ENCODE peak calls at places on chromosomes 6 and 20, in ten cellular contexts. V is IMR-90, X is neural progenitor cell, R is fibroblast of lung, L is astrocyte, E is mesendoderm, U is HCT116, S is endodermal cell, D is PC-3, A is NT2/D1. K is an unnamed sample.

GRCh38 chr20:16581241-16581640 is 8.0 kb upstream of the KIF16B start:
- DNase-seq in U (no peak), E (no peak), D (no peak), R (no peak), A (no peak), S (no peak), L (no peak), V (no peak), X (no peak), K (no peak)

GRCh38 chr6:169635345-169635744 is 66.5 kb downstream of the WDR27 start:
- DNase-seq in E (no peak), A (no peak), U (no peak), V (no peak), X (no peak), R (no peak), D (no peak), L (no peak), S (no peak), K (no peak)

GRCh38 chr6:1940381-1940780 is 305.0 kb downstream of the GMDS start:
- DNase-seq in V (no peak), D (no peak), X (no peak), U (no peak), A (no peak), R (peak; percentile 20), L (peak; percentile 6), S (no peak), E (no peak), K (no peak)

GRCh38 chr6:10014561-10014960 is 400.3 kb downstream of the TFAP2A start:
- DNase-seq in E (no peak), U (no peak), X (peak; percentile 15), S (no peak), L (peak; percentile 24), A (no peak), R (peak; percentile 26), V (peak; percentile 21), D (no peak), K (no peak)

GRCh38 chr20:35467339-35468224 is 12.2 kb downstream of the CEP250 start:
- DNase-seq in L (peak; percentile 73), X (peak; percentile 41), V (peak; percentile 64), E (peak; percentile 54), S (no peak), D (peak; percentile 72), R (peak; percentile 77), A (no peak), U (peak; percentile 21), K (no peak)

GRCh38 chr20:51366155-51366886 is 176.2 kb downstream of the NFATC2 start:
- DNase-seq in U (peak; percentile 37), E (peak; percentile 51), X (no peak), D (peak; percentile 94), L (peak; percentile 100), S (no peak), V (peak; percentile 100), R (peak; percentile 100), A (peak; percentile 48), K (no peak)

GRCh38 chr6:149362289-149362688 is 37.8 kb upstream of the SUMO4 start:
- DNase-seq in D (peak; percentile 27), U (no peak), R (no peak), E (no peak), S (no peak), X (no peak), V (no peak), A (no peak), L (no peak), K (no peak)

GRCh38 chr6:105836889-105837288 is 249.2 kb upstream of the PRDM1 start:
- DNase-seq in V (peak; percentile 31), D (peak; percentile 52), S (no peak), R (no peak), A (no peak), U (no peak), E (no peak), X (no peak), L (no peak), K (no peak)

GRCh38 chr20:62832951-62833391 is 16.1 kb downstream of the COL9A3 start:
- DNase-seq in R (no peak), V (no peak), L (no peak), D (no peak), E (no peak), X (no peak), A (no peak), U (no peak), S (peak; percentile 52), K (no peak)

GRCh38 chr20:8166730-8167129 is 34.7 kb downstream of the PLCB1 start:
- DNase-seq in E (no peak), A (no peak), V (no peak), X (no peak), S (no peak), U (no peak), R (no peak), L (no peak), D (no peak), K (no peak)

GRCh38 chr6:150711584-150712501 is 112.2 kb downstream of the PLEKHG1 start:
- DNase-seq in R (no peak), A (no peak), S (no peak), V (no peak), X (no peak), U (no peak), D (no peak), L (no peak), E (no peak), K (no peak)

GRCh38 chr6:109006818-109007217 is 87.8 kb downstream of the SESN1 start:
- DNase-seq in E (no peak), U (no peak), A (no peak), R (no peak), L (no peak), X (no peak), S (no peak), D (no peak), V (no peak), K (no peak)

GRCh38 chr6:28643017-28643740 is 117.5 kb downstream of the GPX5 start:
- DNase-seq in L (peak; percentile 71), R (peak; percentile 81), A (peak; percentile 54), X (peak; percentile 62), D (peak; percentile 74), U (peak; percentile 88), E (peak; percentile 97), S (peak; percentile 90), V (peak; percentile 78), K (peak; percentile 88)

GRCh38 chr6:129050086-129050485 is 167.1 kb downstream of the LAMA2 start:
- DNase-seq in E (peak; percentile 57), R (peak; percentile 34), X (no peak), L (peak; percentile 23), D (peak; percentile 36), A (no peak), V (peak; percentile 32), U (no peak), S (peak; percentile 40), K (no peak)

GRCh38 chr20:53677447-53678314 is 84.0 kb upstream of the ZNF217 start:
- DNase-seq in U (no peak), D (no peak), S (peak; percentile 71), E (peak; percentile 73), A (peak; percentile 25), V (peak; percentile 46), R (peak; percentile 56), L (peak; percentile 49), X (peak; percentile 39), K (no peak)

DNA sequence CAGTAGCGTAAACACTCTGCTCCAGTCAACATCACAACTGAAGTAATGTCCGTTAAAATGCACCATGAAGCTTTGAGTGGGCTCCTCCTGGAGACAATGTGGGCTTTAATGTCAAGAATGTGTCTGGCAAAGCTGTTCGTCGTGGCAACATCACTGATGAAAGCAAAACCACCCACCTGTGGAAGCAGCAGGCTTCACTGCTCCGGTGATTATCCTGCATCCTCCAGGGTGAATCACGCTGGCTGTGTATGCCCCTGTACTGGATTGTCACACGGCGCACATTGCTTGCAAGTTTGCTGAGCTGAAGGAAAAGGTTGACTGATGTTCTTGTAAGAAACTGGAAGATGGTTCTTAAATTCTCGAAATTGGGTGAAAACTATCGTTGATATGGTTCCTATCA is 128.5 kb downstream of the MOXD1 start:
- DNase-seq in L (no peak), R (no peak), V (no peak), D (no peak), E (no peak), U (no peak), A (no peak), S (no peak), X (no peak), K (no peak)
- H3K9ac ChIP-seq in L (no peak overlapping the region), R (no peak overlapping the region), V (no peak overlapping the region), D (no peak overlapping the region), E (no peak overlapping the region), U (no peak overlapping the region), A (no peak overlapping the region), S (no peak overlapping the region), X (no peak overlapping the region), K (no peak overlapping the region)

DNA sequence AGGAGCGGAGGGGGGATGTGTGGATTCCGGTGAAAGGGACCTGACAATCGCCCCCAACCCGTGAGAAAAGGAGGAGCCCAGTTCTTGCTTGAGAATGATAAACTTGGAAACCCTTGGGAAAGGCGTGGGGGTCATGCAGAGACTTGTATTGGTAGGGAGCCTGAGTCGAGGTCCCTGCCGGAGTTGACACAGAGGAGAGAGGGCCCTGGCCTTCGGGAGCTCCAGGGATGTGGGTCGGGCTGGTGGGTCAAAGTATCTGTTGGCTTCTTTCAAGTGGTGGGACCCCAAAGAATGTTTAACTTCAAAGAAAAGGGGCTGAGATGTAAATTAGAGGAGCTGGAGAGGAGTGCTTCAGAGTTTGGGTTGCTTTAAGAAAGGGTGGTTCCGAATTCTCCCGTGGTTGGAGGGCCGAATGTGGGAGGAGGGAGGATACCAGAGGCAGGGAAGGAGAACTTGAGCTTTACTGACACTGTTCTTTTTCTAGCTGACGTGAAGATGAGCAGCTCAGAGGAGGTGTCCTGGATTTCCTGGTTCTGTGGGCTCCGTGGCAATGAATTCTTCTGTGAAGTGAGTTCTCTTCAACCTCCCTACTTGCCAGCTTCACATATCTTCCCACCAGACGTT is 569 bp downstream of the CSNK2B start:
- DNase-seq in R (no peak), E (no peak), L (no peak), X (no peak), A (no peak), V (peak; percentile 9), D (no peak), S (no peak), U (no peak), K (no peak)
- H3K36me3 ChIP-seq in R (peaks cover 27% of the 10 kb centered on the region), E (peaks cover 15% of the 10 kb centered on the region), L (peaks cover 36% of the 10 kb centered on the region), X (no peaks in the 10 kb centered on the region), A (peaks cover 74% of the 10 kb centered on the region), V (peaks cover 45% of the 10 kb centered on the region), D (peaks cover 42% of the 10 kb centered on the region), S (peaks cover 68% of the 10 kb centered on the region), U (peaks cover 58% of the 10 kb centered on the region), K (peaks cover 68% of the 10 kb centered on the region)

GRCh38 chr6:14824835-14825223 is 421.0 kb upstream of the JARID2 start:
- DNase-seq in A (no peak), V (no peak), E (peak; percentile 79), D (no peak), R (no peak), L (no peak), U (no peak), S (peak; percentile 82), X (peak; percentile 47), K (no peak)
- H3K4me3 ChIP-seq in A (no peak overlapping the region), V (no peak overlapping the region), E (no peak overlapping the region), D (no peak overlapping the region), R (no peak overlapping the region), L (no peak overlapping the region), U (no peak overlapping the region), S (peak overlapping the region; percentile 12), X (no peak overlapping the region), K (peak overlapping the region; percentile 35)

DNA sequence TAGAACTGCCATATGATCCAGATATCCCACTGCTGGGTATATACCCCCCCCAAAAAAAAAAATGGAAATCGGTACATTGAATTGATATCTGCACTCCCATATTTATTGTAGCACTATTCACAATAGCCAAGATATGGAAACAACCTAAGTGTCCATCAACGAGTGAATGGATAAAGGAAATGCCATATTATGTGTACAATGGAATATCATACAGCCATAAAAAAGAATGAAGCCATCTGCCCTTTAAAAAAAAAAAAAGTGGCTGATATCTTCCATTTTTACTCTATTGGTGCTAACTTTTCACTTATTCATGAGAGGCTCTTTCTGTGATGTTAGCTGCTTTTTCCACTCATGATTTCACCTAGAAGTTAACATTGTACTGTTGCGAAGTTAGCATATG is 156.5 kb downstream of the REV3L start:
- DNase-seq in A (no peak), E (no peak), V (no peak), L (no peak), S (no peak), X (no peak), R (no peak), U (no peak), D (no peak), K (no peak)
- H3K9ac ChIP-seq in A (no peak overlapping the region), E (no peak overlapping the region), V (no peak overlapping the region), L (no peak overlapping the region), S (no peak overlapping the region), X (no peak overlapping the region), R (no peak overlapping the region), U (no peak overlapping the region), D (no peak overlapping the region), K (no peak overlapping the region)